ENCODE peak calls at places on chromosome 2, in four cellular contexts. One of them, this sample, is unnamed.

GRCh38 chr2:2828774-2829368 is 497.8 kb upstream of the MYT1L start:
- DNase-seq in neuronal stem cell: no peak
- DNase-seq in H1: peak
- DNase-seq in trophoblast cell: no peak
- DNase-seq in this sample: peak

GRCh38 chr2:219995409-219995808 is 368.0 kb downstream of the SLC4A3 start:
- DNase-seq in H1: no peak
- DNase-seq in neuronal stem cell: no peak
- DNase-seq in trophoblast cell: no peak
- DNase-seq in this sample: no peak

GRCh38 chr2:173414823-173415322 is 60.2 kb downstream of the CDCA7 start:
- DNase-seq in neuronal stem cell: no peak
- DNase-seq in trophoblast cell: no peak
- DNase-seq in H1: no peak
- DNase-seq in this sample: no peak

GRCh38 chr2:239598011-239598731 is 197.4 kb upstream of the HDAC4 start:
- DNase-seq in trophoblast cell: no peak
- DNase-seq in neuronal stem cell: no peak
- DNase-seq in H1: no peak
- DNase-seq in this sample: no peak

GRCh38 chr2:26043109-26043508 is 9.2 kb downstream of the RAB10 start:
- DNase-seq in neuronal stem cell: no peak
- DNase-seq in H1: no peak
- DNase-seq in trophoblast cell: no peak
- DNase-seq in this sample: no peak

GRCh38 chr2:157174321-157174720 is 83.2 kb upstream of the GALNT5 start:
- DNase-seq in trophoblast cell: no peak
- DNase-seq in neuronal stem cell: no peak
- DNase-seq in H1: no peak
- DNase-seq in this sample: no peak

GRCh38 chr2:205070889-205071288 is 525.6 kb downstream of the PARD3B start:
- DNase-seq in neuronal stem cell: no peak
- DNase-seq in H1: no peak
- DNase-seq in trophoblast cell: no peak
- DNase-seq in this sample: no peak

GRCh38 chr2:211157856-211158463 is 601.6 kb downstream of the CPS1 start:
- DNase-seq in trophoblast cell: peak
- DNase-seq in H1: peak
- DNase-seq in neuronal stem cell: peak
- DNase-seq in this sample: peak

GRCh38 chr2:200417389-200417788 is 92.5 kb downstream of the KCTD18 start:
- DNase-seq in neuronal stem cell: no peak
- DNase-seq in H1: no peak
- DNase-seq in trophoblast cell: no peak
- DNase-seq in this sample: no peak

GRCh38 chr2:196239622-196240587 is 68.5 kb upstream of the STK17B start:
- DNase-seq in trophoblast cell: peak
- DNase-seq in neuronal stem cell: no peak
- DNase-seq in H1: no peak
- DNase-seq in this sample: no peak

GRCh38 chr2:55500025-55500424 is 19.5 kb upstream of the CFAP36 start:
- DNase-seq in neuronal stem cell: no peak
- DNase-seq in H1: no peak
- DNase-seq in trophoblast cell: no peak
- DNase-seq in this sample: no peak

GRCh38 chr2:228102949-228103348 is 78.5 kb downstream of the SPHKAP start:
- DNase-seq in neuronal stem cell: no peak
- DNase-seq in H1: no peak
- DNase-seq in trophoblast cell: no peak
- DNase-seq in this sample: no peak

GRCh38 chr2:65437392-65438135 is 5.2 kb upstream of the SPRED2 start:
- DNase-seq in trophoblast cell: no peak
- DNase-seq in H1: peak
- DNase-seq in neuronal stem cell: peak
- DNase-seq in this sample: peak

GRCh38 chr2:205563646-205564045 is 118.7 kb upstream of the NRP2 start:
- DNase-seq in neuronal stem cell: no peak
- DNase-seq in H1: peak
- DNase-seq in trophoblast cell: no peak
- DNase-seq in this sample: peak

GRCh38 chr2:119440501-119440870 is 8.8 kb downstream of the TMEM37 start:
- DNase-seq in neuronal stem cell: no peak
- DNase-seq in H1: no peak
- DNase-seq in trophoblast cell: no peak
- DNase-seq in this sample: peak

GRCh38 chr2:76867854-76868253 is 654.3 kb downstream of the LRRTM4 start:
- DNase-seq in neuronal stem cell: no peak
- DNase-seq in trophoblast cell: no peak
- DNase-seq in H1: no peak
- DNase-seq in this sample: no peak

GRCh38 chr2:128622371-128622770 is 303.7 kb upstream of the HS6ST1 start:
- DNase-seq in trophoblast cell: no peak
- DNase-seq in neuronal stem cell: no peak
- DNase-seq in H1: no peak
- DNase-seq in this sample: no peak

GRCh38 chr2:219297766-219298456 is 11.3 kb downstream of the PTPRN start:
- DNase-seq in neuronal stem cell: no peak
- DNase-seq in trophoblast cell: no peak
- DNase-seq in H1: no peak
- DNase-seq in this sample: no peak

GRCh38 chr2:190443778-190444481 is 35.8 kb downstream of the MFSD6 start:
- DNase-seq in H1: no peak
- DNase-seq in trophoblast cell: no peak
- DNase-seq in neuronal stem cell: no peak
- DNase-seq in this sample: no peak

GRCh38 chr2:195622966-195623365 is 34.1 kb upstream of the SLC39A10 start:
- DNase-seq in trophoblast cell: no peak
- DNase-seq in H1: no peak
- DNase-seq in neuronal stem cell: no peak
- DNase-seq in this sample: no peak

GRCh38 chr2:109238580-109238979 is 109.6 kb downstream of the SH3RF3 start:
- DNase-seq in neuronal stem cell: no peak
- DNase-seq in H1: no peak
- DNase-seq in trophoblast cell: no peak
- DNase-seq in this sample: no peak

GRCh38 chr2:69572640-69573039 is 70.9 kb downstream of the AAK1 start:
- DNase-seq in trophoblast cell: no peak
- DNase-seq in H1: no peak
- DNase-seq in neuronal stem cell: no peak
- DNase-seq in this sample: no peak

GRCh38 chr2:65377556-65378307 is 54.7 kb downstream of the SPRED2 start:
- DNase-seq in H1: no peak
- DNase-seq in neuronal stem cell: no peak
- DNase-seq in trophoblast cell: peak
- DNase-seq in this sample: peak

GRCh38 chr2:165927353-165927752 is 26.2 kb downstream of the TTC21B start:
- DNase-seq in H1: no peak
- DNase-seq in neuronal stem cell: no peak
- DNase-seq in trophoblast cell: no peak
- DNase-seq in this sample: no peak

GRCh38 chr2:173659522-173659921 is 304.9 kb downstream of the CDCA7 start:
- DNase-seq in H1: no peak
- DNase-seq in trophoblast cell: no peak
- DNase-seq in neuronal stem cell: no peak
- DNase-seq in this sample: no peak

GRCh38 chr2:231188506-231189170 is 9.8 kb upstream of the ARMC9 start:
- DNase-seq in H1: no peak
- DNase-seq in trophoblast cell: no peak
- DNase-seq in neuronal stem cell: no peak
- DNase-seq in this sample: no peak

GRCh38 chr2:231189571-231190495 is 8.6 kb upstream of the ARMC9 start:
- DNase-seq in trophoblast cell: no peak
- DNase-seq in neuronal stem cell: no peak
- DNase-seq in H1: no peak
- DNase-seq in this sample: peak

GRCh38 chr2:231186325-231186724 is 12.1 kb upstream of the ARMC9 start:
- DNase-seq in H1: no peak
- DNase-seq in trophoblast cell: no peak
- DNase-seq in neuronal stem cell: no peak
- DNase-seq in this sample: no peak

GRCh38 chr2:231189171-231189530 is 9.3 kb upstream of the ARMC9 start:
- DNase-seq in trophoblast cell: no peak
- DNase-seq in H1: no peak
- DNase-seq in neuronal stem cell: no peak
- DNase-seq in this sample: no peak

DNA sequence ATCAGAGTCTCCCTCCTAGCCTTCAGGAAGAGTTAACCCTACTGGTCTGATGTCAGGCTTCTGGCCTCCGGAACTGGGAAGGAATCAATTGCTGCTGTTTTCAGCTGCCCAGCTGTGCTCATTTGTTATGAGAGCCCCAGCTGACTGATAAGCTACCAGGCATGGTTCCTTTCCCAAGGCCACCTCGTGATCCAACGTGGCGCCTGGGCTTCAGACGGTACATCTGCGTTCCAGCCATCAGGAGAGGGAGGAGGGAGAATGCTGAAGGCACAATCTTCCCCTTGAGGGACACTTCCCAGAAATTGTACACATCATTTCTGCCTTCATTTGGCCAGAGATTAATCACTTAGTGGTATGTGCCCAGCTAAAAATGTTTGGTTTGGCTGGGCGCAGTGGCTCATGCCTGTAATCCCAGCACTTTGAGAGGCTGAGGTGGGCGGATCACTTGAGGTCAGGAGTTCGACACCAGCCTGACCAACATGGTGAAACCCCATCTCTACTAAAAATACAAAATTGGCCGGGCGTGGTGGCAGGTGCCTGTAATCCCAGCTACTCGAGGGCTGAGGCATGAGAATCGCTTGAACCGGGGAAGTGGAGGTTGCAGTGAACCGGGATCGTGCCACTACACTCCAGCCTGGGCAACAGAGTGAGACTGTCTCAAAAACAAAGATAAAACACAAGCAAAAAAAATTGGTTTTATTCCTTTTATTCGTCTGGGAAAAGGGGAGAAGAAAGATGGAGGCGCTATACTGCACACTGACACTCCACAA is 10.5 kb upstream of the ARMC9 start:
- DNase-seq in H1: no peak
- DNase-seq in trophoblast cell: no peak
- DNase-seq in neuronal stem cell: no peak
- DNase-seq in this sample: no peak
- H2BK12ac ChIP-seq in H1: peak
- H2BK12ac ChIP-seq in trophoblast cell: no peak
- H2BK12ac ChIP-seq in neuronal stem cell: no peak
- H2BK12ac ChIP-seq in this sample: no peak

DNA sequence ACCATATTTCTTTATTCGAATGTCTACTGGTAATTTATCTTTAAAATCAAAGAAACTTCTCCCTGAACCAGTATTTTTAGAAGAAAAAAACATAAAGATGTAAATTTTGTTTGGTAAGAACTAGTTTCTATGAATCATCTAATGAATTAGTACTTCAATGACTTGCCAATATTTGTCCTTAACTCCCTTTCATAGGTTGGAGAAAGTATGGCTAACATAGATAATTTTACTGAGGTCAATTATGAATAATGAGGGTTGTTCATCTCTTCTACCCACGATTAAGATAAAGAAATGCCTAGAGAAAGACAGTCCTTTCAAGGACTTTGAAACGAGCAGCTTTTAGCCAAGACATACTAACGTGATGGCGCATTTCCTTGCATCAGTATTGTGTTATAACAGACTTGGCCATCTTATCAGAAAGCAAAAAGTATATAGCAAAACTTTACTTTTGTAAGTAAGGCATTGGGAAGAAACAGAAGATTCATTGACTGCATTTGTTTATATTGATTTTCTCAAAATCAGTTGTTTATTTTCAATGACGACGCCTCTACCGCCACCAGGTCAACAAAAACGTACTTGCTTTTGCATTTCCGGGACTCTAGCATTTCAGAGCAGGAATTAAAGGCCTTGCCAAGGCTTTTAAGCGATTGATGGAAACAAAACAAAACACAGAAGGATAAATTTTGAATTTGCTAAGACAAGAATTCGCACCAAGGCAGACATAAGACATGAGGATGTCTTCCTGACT is 997 bp downstream of the RBM43 start:
- DNase-seq in neuronal stem cell: no peak
- DNase-seq in H1: no peak
- DNase-seq in trophoblast cell: no peak
- DNase-seq in this sample: no peak
- H2BK5ac ChIP-seq in neuronal stem cell: no peak
- H2BK5ac ChIP-seq in H1: no peak
- H2BK5ac ChIP-seq in trophoblast cell: no peak
- H2BK5ac ChIP-seq in this sample: no peak

GRCh38 chr2:234671716-234672115 is 174.8 kb upstream of the ARL4C start:
- DNase-seq in H1: peak
- DNase-seq in neuronal stem cell: no peak
- DNase-seq in trophoblast cell: no peak
- DNase-seq in this sample: no peak

GRCh38 chr2:234673961-234674759 is 177.3 kb upstream of the ARL4C start:
- DNase-seq in neuronal stem cell: no peak
- DNase-seq in H1: no peak
- DNase-seq in trophoblast cell: no peak
- DNase-seq in this sample: no peak

GRCh38 chr2:234673501-234673900 is 176.6 kb upstream of the ARL4C start:
- DNase-seq in trophoblast cell: no peak
- DNase-seq in neuronal stem cell: no peak
- DNase-seq in H1: no peak
- DNase-seq in this sample: no peak

GRCh38 chr2:234671231-234671630 is 174.3 kb upstream of the ARL4C start:
- DNase-seq in neuronal stem cell: no peak
- DNase-seq in H1: no peak
- DNase-seq in trophoblast cell: no peak
- DNase-seq in this sample: no peak

GRCh38 chr2:234672498-234673150 is 175.7 kb upstream of the ARL4C start:
- DNase-seq in trophoblast cell: no peak
- DNase-seq in neuronal stem cell: no peak
- DNase-seq in H1: peak
- DNase-seq in this sample: no peak
- H2BK12ac ChIP-seq in trophoblast cell: no peak
- H2BK12ac ChIP-seq in neuronal stem cell: no peak
- H2BK12ac ChIP-seq in H1: no peak
- H2BK12ac ChIP-seq in this sample: no peak

GRCh38 chr2:182245963-182246362 is 180.9 kb downstream of the PDE1A start:
- DNase-seq in trophoblast cell: no peak
- DNase-seq in neuronal stem cell: no peak
- DNase-seq in H1: no peak
- DNase-seq in this sample: no peak

GRCh38 chr2:182247831-182248230 is 179.0 kb downstream of the PDE1A start:
- DNase-seq in neuronal stem cell: no peak
- DNase-seq in H1: no peak
- DNase-seq in trophoblast cell: peak
- DNase-seq in this sample: no peak

GRCh38 chr2:182240862-182241371 is 185.9 kb downstream of the PDE1A start:
- DNase-seq in H1: no peak
- DNase-seq in trophoblast cell: peak
- DNase-seq in neuronal stem cell: no peak
- DNase-seq in this sample: peak

GRCh38 chr2:182241936-182242335 is 184.9 kb downstream of the PDE1A start:
- DNase-seq in H1: no peak
- DNase-seq in neuronal stem cell: no peak
- DNase-seq in trophoblast cell: no peak
- DNase-seq in this sample: no peak

DNA sequence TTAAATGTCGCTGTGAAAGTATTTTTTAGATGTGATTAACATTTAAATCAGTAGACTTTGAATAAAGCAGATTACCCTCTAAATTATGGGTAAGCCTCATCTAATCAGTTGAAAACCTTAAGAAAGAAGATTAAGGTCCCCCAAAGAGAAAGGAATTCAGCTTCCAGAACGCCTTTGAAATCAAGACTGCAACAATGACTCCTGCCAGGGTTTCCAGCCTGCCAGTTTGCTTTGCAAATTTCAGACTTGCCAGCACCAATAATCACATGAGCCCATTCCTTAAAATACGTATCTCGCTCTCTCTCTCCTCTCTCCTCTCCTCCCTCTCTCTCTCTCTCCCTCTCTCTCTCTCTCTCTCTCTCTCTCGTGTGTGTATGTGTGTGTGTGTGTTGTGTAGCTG is 184.3 kb downstream of the PDE1A start:
- DNase-seq in trophoblast cell: no peak
- DNase-seq in H1: no peak
- DNase-seq in neuronal stem cell: peak
- DNase-seq in this sample: no peak
- H2BK5ac ChIP-seq in trophoblast cell: no peak
- H2BK5ac ChIP-seq in H1: no peak
- H2BK5ac ChIP-seq in neuronal stem cell: no peak
- H2BK5ac ChIP-seq in this sample: no peak

This sample was measured in H9.